ENCODE peak calls at places on chromosomes 16 and 17, in seven cellular contexts. H, G, S, A, R, C and J are unnamed samples.
A peak's percentile ranks its signal among the peaks of the same experiment; 100 is the strongest.

GRCh38 chr17:4208228-4208627 is 55.6 kb downstream of the ANKFY1 start:
- DNase-seq in H (no peak), G (no peak), S (no peak), A (peak; percentile 37), R (no peak), C (no peak), J (no peak)

GRCh38 chr17:37781451-37781850 is 36.6 kb upstream of the HNF1B start:
- DNase-seq in H (no peak), G (no peak), S (no peak), A (no peak), R (no peak), C (no peak), J (no peak)

GRCh38 chr16:88341551-88342290 is 41.0 kb upstream of the ZNF469 start:
- DNase-seq in H (no peak), G (no peak), S (no peak), A (no peak), R (no peak), C (no peak), J (no peak)

GRCh38 chr16:59971264-59971663 is 1237.1 kb upstream of the GOT2 start:
- DNase-seq in H (no peak), G (no peak), S (no peak), A (no peak), R (no peak), C (no peak), J (no peak)

GRCh38 chr17:1764274-1764673 is 2.4 kb downstream of the SERPINF1 start:
- DNase-seq in H (peak; percentile 58), G (peak; percentile 96), S (no peak), A (peak; percentile 96), R (no peak), C (no peak), J (no peak)

GRCh38 chr17:50352693-50353599 is 7.0 kb downstream of the XYLT2 start:
- DNase-seq in H (no peak), G (no peak), S (no peak), A (no peak), R (no peak), C (no peak), J (no peak)

GRCh38 chr16:70657956-70658355 is 11.6 kb downstream of the IL34 start:
- DNase-seq in H (no peak), G (no peak), S (no peak), A (no peak), R (no peak), C (no peak), J (no peak)

GRCh38 chr17:78185981-78186688 is 717 bp downstream of the TK1 start:
- DNase-seq in H (no peak), G (no peak), S (no peak), A (no peak), R (peak; percentile 82), C (no peak), J (no peak)

GRCh38 chr17:28033972-28034714 is 8.3 kb upstream of the NLK start:
- DNase-seq in H (no peak), G (peak; percentile 97), S (peak; percentile 39), A (peak; percentile 81), R (no peak), C (no peak), J (no peak)

GRCh38 chr17:47257651-47258339 is 4.2 kb downstream of the ITGB3 start:
- DNase-seq in H (no peak), G (peak; percentile 62), S (no peak), A (peak; percentile 50), R (no peak), C (no peak), J (no peak)